ENCODE peak calls at places on chromosome 10, in seven cellular contexts. One of them, this sample, is unnamed.

GRCh38 chr10:118669020-118669766 is 73.7 kb upstream of the PRLHR start:
- DNase-seq in heart right ventricle: peak; percentile 38
- DNase-seq in hepatocyte: no peak
- DNase-seq in CD8-positive, alpha-beta T cell: no peak
- DNase-seq in left lung: no peak
- DNase-seq in ovary: no peak
- DNase-seq in GM23338: no peak
- DNase-seq in this sample: no peak

GRCh38 chr10:63474488-63474887 is 8.7 kb upstream of the JMJD1C start:
- DNase-seq in heart right ventricle: no peak
- DNase-seq in hepatocyte: no peak
- DNase-seq in CD8-positive, alpha-beta T cell: no peak
- DNase-seq in left lung: no peak
- DNase-seq in ovary: no peak
- DNase-seq in GM23338: no peak
- DNase-seq in this sample: no peak

GRCh38 chr10:99285846-99286245 is 43.3 kb upstream of the CNNM1 start:
- DNase-seq in heart right ventricle: no peak
- DNase-seq in hepatocyte: no peak
- DNase-seq in CD8-positive, alpha-beta T cell: no peak
- DNase-seq in left lung: no peak
- DNase-seq in ovary: no peak
- DNase-seq in GM23338: no peak
- DNase-seq in this sample: no peak

GRCh38 chr10:47190301-47190700 is 109.7 kb upstream of the GDF10 start:
- DNase-seq in heart right ventricle: no peak
- DNase-seq in hepatocyte: no peak
- DNase-seq in CD8-positive, alpha-beta T cell: no peak
- DNase-seq in left lung: no peak
- DNase-seq in ovary: no peak
- DNase-seq in GM23338: no peak
- DNase-seq in this sample: no peak

GRCh38 chr10:100654835-100655759 is 90.3 kb upstream of the PAX2 start:
- DNase-seq in heart right ventricle: no peak
- DNase-seq in hepatocyte: no peak
- DNase-seq in CD8-positive, alpha-beta T cell: no peak
- DNase-seq in left lung: no peak
- DNase-seq in ovary: no peak
- DNase-seq in GM23338: peak; percentile 66
- DNase-seq in this sample: no peak

GRCh38 chr10:71837085-71837827 is 13.8 kb downstream of the PSAP start:
- DNase-seq in heart right ventricle: no peak
- DNase-seq in hepatocyte: no peak
- DNase-seq in CD8-positive, alpha-beta T cell: no peak
- DNase-seq in left lung: no peak
- DNase-seq in ovary: no peak
- DNase-seq in GM23338: peak; percentile 72
- DNase-seq in this sample: no peak

GRCh38 chr10:52491246-52492000 is 177.3 kb downstream of the DKK1 start:
- DNase-seq in heart right ventricle: no peak
- DNase-seq in hepatocyte: no peak
- DNase-seq in CD8-positive, alpha-beta T cell: no peak
- DNase-seq in left lung: no peak
- DNase-seq in ovary: no peak
- DNase-seq in GM23338: no peak
- DNase-seq in this sample: no peak

GRCh38 chr10:77710759-77711682 is 73.4 kb upstream of the KCNMA1 start:
- DNase-seq in heart right ventricle: peak; percentile 59
- DNase-seq in hepatocyte: peak; percentile 84
- DNase-seq in CD8-positive, alpha-beta T cell: peak; percentile 73
- DNase-seq in left lung: peak; percentile 96
- DNase-seq in ovary: peak; percentile 87
- DNase-seq in GM23338: peak; percentile 87
- DNase-seq in this sample: peak; percentile 73

GRCh38 chr10:101292194-101293006 is 61.6 kb upstream of the BTRC start:
- DNase-seq in heart right ventricle: peak; percentile 13
- DNase-seq in hepatocyte: peak; percentile 50
- DNase-seq in CD8-positive, alpha-beta T cell: no peak
- DNase-seq in left lung: peak; percentile 78
- DNase-seq in ovary: peak; percentile 46
- DNase-seq in GM23338: peak; percentile 47
- DNase-seq in this sample: no peak

GRCh38 chr10:112721080-112721698 is 228.9 kb upstream of the TCF7L2 start:
- DNase-seq in heart right ventricle: peak; percentile 34
- DNase-seq in hepatocyte: peak; percentile 46
- DNase-seq in CD8-positive, alpha-beta T cell: no peak
- DNase-seq in left lung: no peak
- DNase-seq in ovary: no peak
- DNase-seq in GM23338: peak; percentile 72
- DNase-seq in this sample: no peak

GRCh38 chr10:74380780-74381179 is 229.8 kb downstream of the ADK start:
- DNase-seq in heart right ventricle: no peak
- DNase-seq in hepatocyte: no peak
- DNase-seq in CD8-positive, alpha-beta T cell: no peak
- DNase-seq in left lung: no peak
- DNase-seq in ovary: no peak
- DNase-seq in GM23338: peak; percentile 2
- DNase-seq in this sample: no peak

GRCh38 chr10:87092356-87092860 is 2.2 kb downstream of the GLUD1 start:
- DNase-seq in heart right ventricle: no peak
- DNase-seq in hepatocyte: peak; percentile 15
- DNase-seq in CD8-positive, alpha-beta T cell: no peak
- DNase-seq in left lung: no peak
- DNase-seq in ovary: no peak
- DNase-seq in GM23338: peak; percentile 46
- DNase-seq in this sample: no peak

GRCh38 chr10:50653142-50653541 is 29.4 kb upstream of the SGMS1 start:
- DNase-seq in heart right ventricle: no peak
- DNase-seq in hepatocyte: peak; percentile 26
- DNase-seq in CD8-positive, alpha-beta T cell: no peak
- DNase-seq in left lung: no peak
- DNase-seq in ovary: no peak
- DNase-seq in GM23338: peak; percentile 12
- DNase-seq in this sample: no peak

GRCh38 chr10:116888380-116889055 is 39.2 kb downstream of the ENO4 start:
- DNase-seq in heart right ventricle: peak; percentile 12
- DNase-seq in hepatocyte: peak; percentile 65
- DNase-seq in CD8-positive, alpha-beta T cell: no peak
- DNase-seq in left lung: no peak
- DNase-seq in ovary: no peak
- DNase-seq in GM23338: peak; percentile 63
- DNase-seq in this sample: no peak

GRCh38 chr10:31660301-31660700 is 268.3 kb downstream of the ARHGAP12 start:
- DNase-seq in heart right ventricle: no peak
- DNase-seq in hepatocyte: peak; percentile 37
- DNase-seq in CD8-positive, alpha-beta T cell: no peak
- DNase-seq in left lung: no peak
- DNase-seq in ovary: no peak
- DNase-seq in GM23338: no peak
- DNase-seq in this sample: no peak

GRCh38 chr10:117537436-117537903 is 5.1 kb upstream of the EMX2 start:
- DNase-seq in heart right ventricle: no peak
- DNase-seq in hepatocyte: peak; percentile 73
- DNase-seq in CD8-positive, alpha-beta T cell: no peak
- DNase-seq in left lung: no peak
- DNase-seq in ovary: peak; percentile 80
- DNase-seq in GM23338: peak; percentile 62
- DNase-seq in this sample: no peak

GRCh38 chr10:23368816-23369640 is 24.4 kb upstream of the C10orf67 start:
- DNase-seq in heart right ventricle: no peak
- DNase-seq in hepatocyte: no peak
- DNase-seq in CD8-positive, alpha-beta T cell: no peak
- DNase-seq in left lung: no peak
- DNase-seq in ovary: no peak
- DNase-seq in GM23338: no peak
- DNase-seq in this sample: no peak

GRCh38 chr10:12633776-12634390 is 284.5 kb downstream of the CAMK1D start:
- DNase-seq in heart right ventricle: no peak
- DNase-seq in hepatocyte: no peak
- DNase-seq in CD8-positive, alpha-beta T cell: no peak
- DNase-seq in left lung: no peak
- DNase-seq in ovary: no peak
- DNase-seq in GM23338: no peak
- DNase-seq in this sample: no peak
- TF ChIP-seq CTCF in heart right ventricle: no peak
- TF ChIP-seq CTCF in hepatocyte: no peak
- TF ChIP-seq CTCF in CD8-positive, alpha-beta T cell: no peak
- TF ChIP-seq CTCF in left lung: no peak
- TF ChIP-seq CTCF in ovary: no peak
- TF ChIP-seq CTCF in GM23338: peak; percentile 20
- TF ChIP-seq CTCF in this sample: no peak

GRCh38 chr10:124217906-124218769 is 124.7 kb upstream of the CHST15 start:
- DNase-seq in heart right ventricle: no peak
- DNase-seq in hepatocyte: no peak
- DNase-seq in CD8-positive, alpha-beta T cell: no peak
- DNase-seq in left lung: no peak
- DNase-seq in ovary: no peak
- DNase-seq in GM23338: peak; percentile 73
- DNase-seq in this sample: no peak
- TF ChIP-seq CTCF in heart right ventricle: no peak
- TF ChIP-seq CTCF in hepatocyte: no peak
- TF ChIP-seq CTCF in CD8-positive, alpha-beta T cell: no peak
- TF ChIP-seq CTCF in left lung: no peak
- TF ChIP-seq CTCF in ovary: no peak
- TF ChIP-seq CTCF in GM23338: peak; percentile 83
- TF ChIP-seq CTCF in this sample: no peak

GRCh38 chr10:94889123-94889522 is 49.3 kb upstream of the CYP2C9 start:
- DNase-seq in heart right ventricle: no peak
- DNase-seq in hepatocyte: no peak
- DNase-seq in CD8-positive, alpha-beta T cell: no peak
- DNase-seq in left lung: no peak
- DNase-seq in ovary: no peak
- DNase-seq in GM23338: no peak
- DNase-seq in this sample: no peak

GRCh38 chr10:94890264-94891022 is 48.0 kb upstream of the CYP2C9 start:
- DNase-seq in heart right ventricle: no peak
- DNase-seq in hepatocyte: no peak
- DNase-seq in CD8-positive, alpha-beta T cell: no peak
- DNase-seq in left lung: no peak
- DNase-seq in ovary: no peak
- DNase-seq in GM23338: peak; percentile 20
- DNase-seq in this sample: no peak
- TF ChIP-seq CTCF in heart right ventricle: no peak
- TF ChIP-seq CTCF in hepatocyte: no peak
- TF ChIP-seq CTCF in CD8-positive, alpha-beta T cell: no peak
- TF ChIP-seq CTCF in left lung: no peak
- TF ChIP-seq CTCF in ovary: no peak
- TF ChIP-seq CTCF in GM23338: peak; percentile 21
- TF ChIP-seq CTCF in this sample: no peak

DNA sequence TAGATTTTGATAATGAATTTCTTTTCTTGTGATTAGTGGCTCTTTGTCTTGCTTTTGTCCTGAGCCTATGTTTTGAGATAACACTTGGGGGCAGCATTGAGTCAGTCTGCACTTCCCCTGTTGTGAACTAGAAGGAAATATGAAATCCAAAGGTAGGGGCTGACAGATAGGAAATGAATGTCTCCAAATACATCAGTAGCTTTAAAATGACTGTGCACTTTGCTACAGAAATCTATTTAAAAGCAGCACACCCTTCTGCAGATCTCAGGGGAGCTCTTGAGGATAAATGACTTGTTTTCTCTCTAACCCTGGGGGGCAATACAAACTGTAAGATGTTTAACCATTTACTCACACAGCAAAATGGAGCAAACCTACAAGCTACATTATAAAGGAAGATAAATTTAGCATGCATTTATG is 176.0 kb upstream of the MYO3A start:
- DNase-seq in heart right ventricle: no peak
- DNase-seq in hepatocyte: peak; percentile 71
- DNase-seq in CD8-positive, alpha-beta T cell: no peak
- DNase-seq in left lung: no peak
- DNase-seq in ovary: no peak
- DNase-seq in GM23338: peak; percentile 75
- DNase-seq in this sample: no peak
- TF ChIP-seq CTCF in heart right ventricle: peak; percentile 52
- TF ChIP-seq CTCF in hepatocyte: peak; percentile 77
- TF ChIP-seq CTCF in CD8-positive, alpha-beta T cell: no peak
- TF ChIP-seq CTCF in left lung: peak; percentile 22
- TF ChIP-seq CTCF in ovary: no peak
- TF ChIP-seq CTCF in GM23338: peak; percentile 81
- TF ChIP-seq CTCF in this sample: no peak

This sample was measured in activated B cell treated with CpG ODN at 0.5 μM for 24 hours.